ENCODE peak calls at places on chromosomes 3 and 15, in five cellular contexts. N is heart right ventricle; I is GM23248; P is stomach; G is CD8-positive, alpha-beta memory T cell. D is an unnamed sample.

GRCh38 chr15:67180035-67180434 is 74.4 kb downstream of the AAGAB start:
- DNase-seq in N (no peak), I (no peak), P (no peak), G (no peak), D (no peak)

GRCh38 chr15:37764733-37765191 is 169.7 kb upstream of the TMCO5A start:
- DNase-seq in N (no peak), I (peak; percentile 76), P (peak; percentile 29), G (no peak), D (no peak)

GRCh38 chr3:14141144-14141543 is 16.3 kb downstream of the TMEM43 start:
- DNase-seq in N (no peak), I (peak; percentile 47), P (no peak), G (no peak), D (no peak)

GRCh38 chr3:15291589-15292541 is 40.5 kb downstream of the SH3BP5 start:
- DNase-seq in N (no peak), I (no peak), P (no peak), G (peak; percentile 86), D (peak; percentile 35)

GRCh38 chr15:46304320-46304719 is 669.5 kb downstream of the SQOR start:
- DNase-seq in N (no peak), I (peak; percentile 10), P (no peak), G (no peak), D (peak; percentile 17)

GRCh38 chr15:63233667-63234419 is 43.6 kb upstream of the APH1B start:
- DNase-seq in N (no peak), I (peak; percentile 85), P (no peak), G (no peak), D (no peak)

GRCh38 chr3:109943181-109943580 is 605.8 kb upstream of the DPPA4 start:
- DNase-seq in N (no peak), I (no peak), P (no peak), G (no peak), D (no peak)

GRCh38 chr3:16409032-16409431 is 104.5 kb downstream of the RFTN1 start:
- DNase-seq in N (no peak), I (no peak), P (no peak), G (no peak), D (no peak)

GRCh38 chr3:46423588-46423987 is 16.5 kb downstream of the CCRL2 start:
- DNase-seq in N (no peak), I (peak; percentile 61), P (no peak), G (no peak), D (no peak)

GRCh38 chr15:68303560-68304436 is 26.3 kb downstream of the FEM1B start:
- DNase-seq in N (peak; percentile 5), I (peak; percentile 57), P (no peak), G (no peak), D (peak; percentile 42)

GRCh38 chr3:38458796-38459498 is 5.3 kb downstream of the ACVR2B start:
- DNase-seq in N (no peak), I (no peak), P (peak; percentile 84), G (no peak), D (peak; percentile 79)

GRCh38 chr3:142976621-142977398 is 13.3 kb upstream of the PAQR9 start:
- DNase-seq in N (peak; percentile 85), I (peak; percentile 96), P (peak; percentile 72), G (no peak), D (peak; percentile 43)

GRCh38 chr15:76799760-76800159 is 105.4 kb downstream of the SCAPER start:
- DNase-seq in N (no peak), I (peak; percentile 80), P (no peak), G (no peak), D (no peak)

GRCh38 chr3:114285648-114286230 is 8.1 kb upstream of the TIGIT start:
- DNase-seq in N (no peak), I (no peak), P (no peak), G (peak; percentile 52), D (no peak)

GRCh38 chr3:114294940-114295480 is 1.2 kb downstream of the TIGIT start:
- DNase-seq in N (no peak), I (no peak), P (no peak), G (peak; percentile 55), D (no peak)

GRCh38 chr3:114293846-114294245 is at the start of gene TIGIT:
- DNase-seq in N (no peak), I (no peak), P (no peak), G (no peak), D (no peak)

GRCh38 chr3:114290911-114291901 is 2.6 kb upstream of the TIGIT start:
- DNase-seq in N (peak; percentile 34), I (peak; percentile 39), P (peak; percentile 64), G (peak; percentile 88), D (peak; percentile 77)
- H3K36me3 ChIP-seq in N (no peaks in the 10 kb centered on the region), I (no peaks in the 10 kb centered on the region), P (no peaks in the 10 kb centered on the region), G (no peaks in the 10 kb centered on the region), D (no peaks in the 10 kb centered on the region)

DNA sequence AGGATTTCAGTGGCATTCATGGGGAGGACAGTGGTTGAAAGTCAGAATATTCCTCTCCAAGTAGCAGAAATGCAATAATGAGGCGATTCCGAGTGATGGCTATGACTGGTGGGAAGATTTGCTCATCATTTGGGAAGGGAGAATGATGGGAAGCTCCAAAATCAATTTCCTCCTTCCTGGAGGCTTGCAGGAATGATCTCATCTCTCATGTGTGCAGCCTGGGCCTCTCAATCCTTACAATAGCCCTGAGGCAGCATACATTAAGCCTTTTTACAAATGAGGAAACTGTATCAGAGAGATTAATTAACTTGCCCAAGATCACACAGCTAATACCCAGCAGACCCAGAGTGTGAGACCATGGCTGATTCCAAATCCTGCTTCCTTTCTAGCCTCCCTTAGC is 58.7 kb downstream of the BOC start:
- DNase-seq in N (no peak), I (no peak), P (no peak), G (no peak), D (no peak)
- H3K36me3 ChIP-seq in N (no peaks in the 10 kb centered on the region), I (no peaks in the 10 kb centered on the region), P (peaks cover 63% of the 10 kb centered on the region), G (no peaks in the 10 kb centered on the region), D (no peaks in the 10 kb centered on the region)

DNA sequence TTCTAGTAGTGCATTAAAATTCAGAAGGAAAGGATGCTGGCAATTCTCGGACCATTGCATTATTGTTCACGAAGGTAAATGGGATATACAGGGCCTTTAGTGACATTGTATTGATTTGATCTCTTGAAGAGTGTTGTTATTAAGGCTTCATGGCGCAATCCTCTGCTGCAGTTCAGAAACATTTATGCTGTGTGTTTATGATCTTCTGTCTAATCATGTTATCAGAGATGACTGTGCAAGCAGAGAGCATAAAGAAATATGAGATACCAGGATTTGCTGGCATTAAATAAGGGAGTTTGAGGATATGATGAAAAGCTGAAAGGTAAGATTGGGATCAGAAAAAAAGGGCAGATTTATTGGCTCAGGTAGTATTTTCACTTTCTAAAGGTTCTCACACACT is 180.6 kb downstream of the EPHA6 start:
- DNase-seq in N (no peak), I (no peak), P (no peak), G (no peak), D (no peak)
- H3K36me3 ChIP-seq in N (no peaks in the 10 kb centered on the region), I (no peaks in the 10 kb centered on the region), P (no peaks in the 10 kb centered on the region), G (no peaks in the 10 kb centered on the region), D (no peaks in the 10 kb centered on the region)

DNA sequence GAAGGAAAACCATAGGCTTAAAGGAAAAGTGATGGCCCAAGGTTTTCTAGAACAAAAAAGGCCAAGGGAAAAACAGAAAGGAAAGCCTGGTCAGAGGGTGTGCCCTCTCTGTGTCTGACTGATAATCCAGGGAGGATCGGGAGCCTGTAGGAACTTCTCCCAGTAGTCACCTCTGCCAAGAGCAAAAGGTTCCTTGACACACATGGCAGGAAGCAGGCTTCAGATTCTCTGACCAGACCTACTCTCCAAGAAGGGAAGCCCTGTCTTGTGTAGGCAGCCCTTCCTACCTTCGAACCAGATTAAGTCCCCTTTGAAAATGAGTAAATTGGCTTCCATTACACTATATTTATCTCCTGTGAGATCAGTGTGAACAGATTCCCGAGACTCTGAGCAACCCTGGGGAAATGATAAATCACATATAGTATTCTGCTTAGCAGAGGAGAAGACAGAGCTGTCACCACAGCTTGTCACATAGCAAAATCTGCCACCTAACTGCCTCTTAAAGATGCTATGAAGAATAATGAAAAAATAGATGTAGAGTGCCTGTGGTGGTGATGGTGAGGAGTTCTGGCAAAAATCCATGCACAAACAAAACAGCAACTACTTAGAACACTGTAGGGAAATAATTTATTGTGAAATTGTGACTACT is 38.8 kb downstream of the PARP14 start:
- DNase-seq in N (no peak), I (no peak), P (no peak), G (no peak), D (no peak)
- H3K36me3 ChIP-seq in N (no peaks in the 10 kb centered on the region), I (peaks cover 4% of the 10 kb centered on the region), P (peaks cover 87% of the 10 kb centered on the region), G (peaks cover 60% of the 10 kb centered on the region), D (no peaks in the 10 kb centered on the region)

GRCh38 chr15:42171795-42172194 is 15.4 kb upstream of the PLA2G4F start:
- DNase-seq in N (no peak), I (no peak), P (no peak), G (no peak), D (no peak)

GRCh38 chr15:42175671-42176070 is 19.2 kb upstream of the PLA2G4F start:
- DNase-seq in N (no peak), I (no peak), P (no peak), G (no peak), D (no peak)

GRCh38 chr15:42166225-42166940 is 9.9 kb upstream of the PLA2G4F start:
- DNase-seq in N (no peak), I (no peak), P (no peak), G (no peak), D (no peak)

GRCh38 chr15:42172475-42172874 is 16.0 kb upstream of the PLA2G4F start:
- DNase-seq in N (no peak), I (no peak), P (no peak), G (no peak), D (no peak)

GRCh38 chr15:42171122-42171521 is 14.7 kb upstream of the PLA2G4F start:
- DNase-seq in N (no peak), I (no peak), P (no peak), G (no peak), D (no peak)
- H3K36me3 ChIP-seq in N (no peaks in the 10 kb centered on the region), I (peaks cover 56% of the 10 kb centered on the region), P (peaks cover 100% of the 10 kb centered on the region), G (peaks cover 67% of the 10 kb centered on the region), D (no peaks in the 10 kb centered on the region)

GRCh38 chr15:34933432-34933975 is 36.0 kb downstream of the AQR start:
- DNase-seq in N (no peak), I (no peak), P (no peak), G (no peak), D (no peak)
- H3K36me3 ChIP-seq in N (no peaks in the 10 kb centered on the region), I (peaks cover 67% of the 10 kb centered on the region), P (peaks cover 98% of the 10 kb centered on the region), G (peaks cover 30% of the 10 kb centered on the region), D (peaks cover 9% of the 10 kb centered on the region)

DNA sequence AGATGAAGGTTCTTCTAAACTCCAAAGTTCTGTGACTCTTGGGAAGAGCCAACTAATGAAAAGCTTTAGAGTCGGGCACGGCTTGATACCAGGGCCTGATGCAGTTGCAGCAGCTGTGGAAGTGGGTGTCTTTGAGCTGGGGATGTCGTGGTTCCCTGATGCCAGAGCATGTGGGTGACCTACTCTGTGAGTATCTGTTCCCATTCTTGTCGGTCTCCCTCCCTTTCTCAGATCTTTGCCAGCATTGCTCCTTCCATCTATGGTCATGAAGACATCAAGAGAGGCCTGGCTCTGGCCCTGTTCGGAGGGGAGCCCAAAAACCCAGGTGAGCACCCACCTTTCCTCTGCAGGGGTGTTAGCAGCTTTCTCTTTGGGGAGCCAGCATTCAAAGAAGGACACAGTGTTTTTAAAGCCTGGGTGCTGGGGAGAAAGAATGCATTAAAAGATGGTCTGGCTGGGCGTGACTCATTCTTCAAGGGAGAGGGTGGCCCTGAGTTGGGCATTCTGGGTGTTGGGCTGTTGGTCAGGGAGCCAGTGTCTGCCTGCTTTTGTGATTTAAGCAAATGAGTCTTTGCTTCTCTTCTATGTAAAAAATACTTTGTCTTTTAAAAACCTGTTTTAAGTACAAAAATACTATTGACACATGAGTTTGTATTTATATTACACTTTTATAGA is 13.2 kb upstream of the PODXL2 start:
- DNase-seq in N (no peak), I (peak; percentile 53), P (no peak), G (no peak), D (no peak)
- H3K36me3 ChIP-seq in N (no peaks in the 10 kb centered on the region), I (no peaks in the 10 kb centered on the region), P (peaks cover 61% of the 10 kb centered on the region), G (no peaks in the 10 kb centered on the region), D (no peaks in the 10 kb centered on the region)

GRCh38 chr3:51691949-51692348 is 14.9 kb upstream of the GRM2 start:
- DNase-seq in N (no peak), I (no peak), P (no peak), G (no peak), D (no peak)
- H3K36me3 ChIP-seq in N (no peaks in the 10 kb centered on the region), I (no peaks in the 10 kb centered on the region), P (peaks cover 100% of the 10 kb centered on the region), G (peaks cover 23% of the 10 kb centered on the region), D (no peaks in the 10 kb centered on the region)

D was measured in mucosa of descending colon.